ENCODE peak calls at places on chromosomes 3 and 15, in five cellular contexts. B is SK-N-SH, D is fibroblast of villous mesenchyme, T is left lung, O is AG10803. S is an unnamed sample.

GRCh38 chr15:43776718-43777292 is at the start of gene ELL3:
- DNase-seq in D (peak; percentile 74), B (peak; percentile 61), T (peak; percentile 86), O (peak; percentile 57), S (peak; percentile 66)

GRCh38 chr3:108097326-108098035 is 6.7 kb upstream of the CD47 start:
- DNase-seq in B (no peak), D (no peak), T (no peak), O (no peak), S (no peak)

GRCh38 chr3:148093758-148094157 is 603.9 kb upstream of the AGTR1 start:
- DNase-seq in O (no peak), D (no peak), T (no peak), B (no peak), S (no peak)

GRCh38 chr15:80587816-80588456 is 107.2 kb upstream of the ABHD17C start:
- DNase-seq in T (no peak), O (peak; percentile 36), D (peak; percentile 47), B (no peak), S (no peak)

GRCh38 chr3:107263269-107264021 is 113.8 kb upstream of the CCDC54 start:
- DNase-seq in B (no peak), D (peak; percentile 91), T (no peak), O (peak; percentile 11), S (no peak)

GRCh38 chr3:194773666-194774455 is 88.2 kb downstream of the FAM43A start:
- DNase-seq in O (peak; percentile 70), T (no peak), B (no peak), D (no peak), S (no peak)

GRCh38 chr3:152474585-152474984 is 205.9 kb downstream of the MBNL1 start:
- DNase-seq in B (peak; percentile 15), T (no peak), O (peak; percentile 88), D (peak; percentile 90), S (peak; percentile 23)

GRCh38 chr3:169659858-169660614 is 3.5 kb downstream of the MECOM start:
- DNase-seq in T (no peak), O (no peak), B (peak; percentile 8), D (no peak), S (no peak)

GRCh38 chr3:160577551-160578195 is 12.3 kb upstream of the KPNA4 start:
- DNase-seq in T (no peak), D (peak; percentile 13), O (no peak), B (no peak), S (no peak)

GRCh38 chr15:93917181-93917580 is 314.2 kb upstream of the MCTP2 start:
- DNase-seq in D (no peak), T (no peak), O (no peak), B (no peak), S (no peak)

GRCh38 chr15:92898988-92899909 is 875 bp upstream of the CHD2 start:
- DNase-seq in T (no peak), B (no peak), O (no peak), D (no peak), S (no peak)

GRCh38 chr3:195850857-195851531 is 39.3 kb upstream of the MUC4 start:
- DNase-seq in B (peak; percentile 94), D (peak; percentile 91), T (peak; percentile 86), O (peak; percentile 85), S (peak; percentile 89)
- H3K4me3 ChIP-seq in B (no peak overlapping the region), D (no peak overlapping the region), T (no peak overlapping the region), O (no peak overlapping the region), S (no peak overlapping the region)

GRCh38 chr3:52006017-52006819 is 10.5 kb upstream of the RPL29 start:
- DNase-seq in D (no peak), O (no peak), T (no peak), B (peak; percentile 72), S (peak; percentile 50)
- H3K4me3 ChIP-seq in D (no peak overlapping the region), O (no peak overlapping the region), T (no peak overlapping the region), B (peak overlapping the region; percentile 6), S (peak overlapping the region; percentile 7)

DNA sequence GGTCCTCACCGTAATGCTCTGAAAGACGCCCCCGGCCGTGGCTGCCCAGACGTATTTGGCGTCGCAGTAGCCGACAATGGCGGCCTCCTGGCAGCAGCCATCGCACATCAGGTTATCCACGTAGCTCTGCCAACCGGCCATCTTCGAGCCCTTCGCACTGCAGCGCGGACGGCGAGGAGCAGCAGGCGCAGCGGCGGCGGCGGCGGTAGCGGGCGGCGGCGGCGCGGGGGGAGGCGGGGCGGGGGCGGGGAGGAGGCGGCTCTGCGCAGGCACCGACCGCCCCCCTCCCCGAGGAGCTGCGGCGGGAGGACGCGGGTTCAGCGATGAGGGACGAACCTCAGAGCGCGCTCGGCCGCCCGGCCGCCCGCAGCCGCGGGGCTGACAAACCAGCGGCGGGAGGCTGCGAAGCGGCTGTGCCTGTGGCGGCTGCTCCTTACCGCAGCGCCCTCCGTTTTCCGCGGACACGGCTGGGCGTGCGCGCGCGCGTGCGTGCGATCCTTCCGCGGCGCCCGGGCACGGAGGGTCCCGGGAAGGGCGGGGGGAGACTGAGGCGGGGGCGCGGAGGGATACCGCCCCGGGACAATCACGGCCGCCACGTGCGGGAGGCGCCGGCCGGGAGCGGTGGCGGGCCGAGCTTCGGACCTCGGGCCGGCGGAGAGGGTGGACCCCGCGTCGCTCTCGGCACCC is at the start of gene PFN2:
- DNase-seq in B (peak; percentile 93), D (peak; percentile 75), T (peak; percentile 51), O (peak; percentile 88), S (peak; percentile 83)
- H3K4me3 ChIP-seq in B (peak within 1 kb of the TSS; percentile 93), D (peak within 1 kb of the TSS; percentile 88), T (peak within 1 kb of the TSS; percentile 67), O (peak within 1 kb of the TSS; percentile 73), S (peak within 1 kb of the TSS; percentile 71)

GRCh38 chr15:89087830-89088604 is at the start of gene ABHD2:
- DNase-seq in O (peak; percentile 100), B (peak; percentile 90), D (peak; percentile 100), T (peak; percentile 99), S (peak; percentile 100)

GRCh38 chr15:89088605-89089315 is 504 bp downstream of the ABHD2 start:
- DNase-seq in D (no peak), O (no peak), B (no peak), T (peak; percentile 58), S (peak; percentile 21)

GRCh38 chr15:89091667-89092220 is 3.5 kb downstream of the ABHD2 start:
- DNase-seq in D (no peak), O (no peak), B (no peak), T (no peak), S (no peak)

GRCh38 chr15:89090791-89091666 is 2.8 kb downstream of the ABHD2 start:
- DNase-seq in B (peak; percentile 42), T (peak; percentile 82), D (peak; percentile 77), O (peak; percentile 72), S (peak; percentile 68)

DNA sequence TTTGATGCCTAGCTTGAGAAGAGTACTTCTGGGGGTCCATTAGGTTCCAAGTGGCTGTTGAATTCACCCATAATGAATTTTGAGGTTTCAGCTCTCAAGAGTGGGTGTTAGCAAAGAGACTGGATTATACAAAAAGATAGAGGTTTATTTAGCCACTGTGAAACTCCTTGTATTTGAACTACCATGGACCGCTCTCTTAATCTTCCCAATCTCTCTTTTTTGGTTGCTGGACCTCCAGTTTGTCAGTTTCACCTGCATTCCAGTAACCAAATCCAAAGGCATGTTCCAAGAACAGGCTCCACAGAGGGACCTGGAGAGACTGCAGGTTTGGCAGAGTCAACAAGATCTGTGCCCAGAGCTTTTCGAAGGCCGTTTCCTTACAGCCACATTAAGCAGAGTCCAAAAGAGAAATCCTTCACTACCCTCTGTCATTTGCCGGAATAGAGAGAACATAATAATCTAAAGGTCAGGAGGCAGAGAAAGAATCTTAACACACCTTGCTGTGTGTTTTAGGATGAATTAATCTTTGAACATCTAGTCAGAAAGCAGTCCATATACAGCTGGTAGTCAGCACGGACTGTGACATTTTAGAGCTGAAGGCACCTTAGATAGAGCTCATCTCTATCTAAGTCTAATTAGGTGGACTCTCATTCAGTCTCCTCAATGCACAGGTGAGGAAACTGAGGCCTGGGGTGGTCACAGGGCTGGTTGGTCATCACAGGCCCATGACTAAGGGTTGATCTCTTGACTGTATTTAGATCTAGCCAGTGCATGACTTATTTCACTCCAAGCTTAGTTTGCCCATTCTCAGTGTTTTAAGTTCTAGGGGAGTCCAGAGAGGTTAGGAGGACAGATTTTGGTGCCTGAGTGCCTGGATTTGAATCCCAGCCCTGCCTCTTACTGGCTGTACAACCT is 1.3 kb downstream of the ABHD2 start:
- DNase-seq in D (no peak), O (no peak), B (no peak), T (no peak), S (no peak)
- H3K4me3 ChIP-seq in D (peak overlapping the region; percentile 91), O (peak overlapping the region; percentile 80), B (peak overlapping the region; percentile 97), T (peak overlapping the region; percentile 85), S (peak overlapping the region; percentile 86)

GRCh38 chr15:26017665-26018064 is 154.5 kb upstream of the ATP10A start:
- DNase-seq in D (no peak), T (no peak), B (no peak), O (no peak), S (no peak)
- H3K4me3 ChIP-seq in D (no peak overlapping the region), T (no peak overlapping the region), B (no peak overlapping the region), O (no peak overlapping the region), S (no peak overlapping the region)

DNA sequence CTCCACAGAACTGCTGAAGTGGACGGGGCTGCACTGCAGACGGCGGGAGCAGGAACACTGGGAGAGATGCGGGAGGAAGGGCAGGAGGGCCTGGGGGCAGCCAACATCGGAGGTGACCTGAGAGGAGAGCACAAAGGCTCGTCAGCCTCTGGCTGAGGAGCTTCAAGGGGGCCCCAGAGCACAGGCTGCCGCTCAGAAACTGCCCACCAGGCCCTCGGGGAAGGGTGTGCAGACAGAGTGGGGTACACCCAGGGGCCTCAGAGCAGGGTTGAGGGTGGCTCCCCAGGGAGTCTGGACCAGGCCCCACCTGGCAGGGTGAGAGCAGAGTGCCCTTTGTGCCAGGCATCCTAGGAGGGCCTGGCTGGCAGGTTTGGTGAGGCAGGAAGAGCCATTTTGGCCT is 14.7 kb upstream of the RHO start:
- DNase-seq in B (no peak), T (no peak), O (no peak), D (no peak), S (no peak)
- H3K4me3 ChIP-seq in B (no peak overlapping the region), T (no peak overlapping the region), O (no peak overlapping the region), D (no peak overlapping the region), S (no peak overlapping the region)

GRCh38 chr3:63967675-63968611 is 55.4 kb downstream of the PSMD6 start:
- DNase-seq in D (peak; percentile 79), T (peak; percentile 45), B (peak; percentile 13), O (peak; percentile 52), S (peak; percentile 64)
- H3K4me3 ChIP-seq in D (peak overlapping the region; percentile 32), T (peak overlapping the region; percentile 22), B (no peak overlapping the region), O (no peak overlapping the region), S (peak overlapping the region; percentile 40)

DNA sequence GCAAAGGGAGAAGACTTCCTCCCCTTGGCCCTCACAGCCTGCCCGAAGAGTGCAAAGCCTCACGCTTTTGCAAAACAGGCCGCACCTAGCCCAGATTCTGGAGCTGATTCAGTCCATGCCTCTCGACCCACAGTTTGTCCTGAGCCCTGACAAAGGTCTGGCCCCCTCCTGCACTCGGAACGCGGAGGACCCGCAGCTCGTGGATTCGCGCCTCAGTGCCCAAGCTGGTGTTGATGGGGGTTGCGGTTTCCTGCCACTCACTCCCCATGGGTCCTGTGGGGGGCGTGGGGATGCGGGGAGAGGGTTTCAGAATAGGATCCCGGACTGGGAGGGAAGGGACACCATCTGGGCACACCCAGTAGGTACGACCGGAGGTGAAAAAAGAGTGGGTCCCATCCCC is 594 bp upstream of the CRABP1 start:
- DNase-seq in D (no peak), T (no peak), O (no peak), B (no peak), S (no peak)
- H3K4me3 ChIP-seq in D (no peak overlapping the region), T (no peak overlapping the region), O (no peak overlapping the region), B (no peak overlapping the region), S (peak overlapping the region; percentile 26)

S was measured in BE2C.